ENCODE peak calls at places on chromosomes 13 and 19, in nine cellular contexts. F, H, Q, J, R, S, X, I and Y are unnamed samples.

GRCh38 chr13:20525144-20525600 is 485 bp downstream of the CRYL1 start:
- DNase-seq in R (peak), H (no peak), I (peak), Q (peak), S (no peak), F (no peak), X (peak), J (peak), Y (no peak)

GRCh38 chr13:38883783-38884182 is 106.8 kb downstream of the STOML3 start:
- DNase-seq in R (peak), S (no peak), F (no peak), I (peak), X (no peak), H (no peak), J (no peak), Q (no peak), Y (no peak)

GRCh38 chr13:23865065-23865464 is 24.1 kb downstream of the MIPEP start:
- DNase-seq in S (no peak), X (no peak), H (no peak), I (no peak), J (no peak), F (no peak), Q (no peak), R (no peak), Y (no peak)

GRCh38 chr13:46062190-46062589 is 9.6 kb upstream of the ZC3H13 start:
- DNase-seq in Q (no peak), X (no peak), S (no peak), J (peak), H (no peak), F (peak), I (no peak), R (no peak), Y (no peak)

GRCh38 chr13:27997904-27998522 is 9.5 kb upstream of the URAD start:
- DNase-seq in Q (peak), H (no peak), X (no peak), J (peak), F (no peak), R (no peak), I (peak), S (no peak), Y (no peak)

GRCh38 chr19:18023596-18024212 is 15.7 kb downstream of the ARRDC2 start:
- DNase-seq in S (no peak), R (no peak), J (no peak), X (peak), F (no peak), H (no peak), I (no peak), Q (no peak), Y (no peak)

GRCh38 chr13:110106726-110107125 is 200.2 kb downstream of the COL4A1 start:
- DNase-seq in S (no peak), Q (no peak), R (peak), J (no peak), X (no peak), I (no peak), F (no peak), H (no peak), Y (no peak)

GRCh38 chr13:98332222-98332621 is 155.2 kb upstream of the RNF113B start:
- DNase-seq in R (no peak), F (no peak), I (no peak), Q (no peak), J (no peak), H (no peak), X (no peak), S (no peak), Y (no peak)

GRCh38 chr19:10286803-10287737 is at the start of gene ICAM4:
- DNase-seq in S (no peak), R (no peak), Q (peak), X (no peak), I (no peak), H (no peak), F (no peak), J (peak), Y (no peak)

GRCh38 chr13:90436697-90437096 is 910.8 kb upstream of the MIR17HG start:
- DNase-seq in F (no peak), I (no peak), J (no peak), R (no peak), H (no peak), Q (no peak), X (no peak), S (no peak), Y (no peak)

GRCh38 chr13:73220966-73221720 is 162.3 kb downstream of the KLF5 start:
- DNase-seq in J (peak), F (no peak), I (no peak), Q (peak), R (no peak), S (no peak), H (no peak), X (no peak), Y (no peak)

GRCh38 chr13:27264181-27264580 is 6.4 kb upstream of the RASL11A start:
- DNase-seq in H (no peak), I (no peak), F (no peak), Q (no peak), X (no peak), R (no peak), S (no peak), J (no peak), Y (no peak)

GRCh38 chr13:113337976-113338375 is 26.0 kb downstream of the GRTP1 start:
- DNase-seq in J (no peak), F (no peak), H (no peak), X (no peak), Q (no peak), S (no peak), I (no peak), R (no peak), Y (no peak)

GRCh38 chr13:48602296-48603040 is 51.3 kb upstream of the CYSLTR2 start:
- DNase-seq in H (no peak), J (no peak), R (no peak), F (no peak), S (no peak), X (no peak), Q (no peak), I (no peak), Y (no peak)

GRCh38 chr13:86464193-86464592 is 665.0 kb upstream of the SLITRK6 start:
- DNase-seq in X (no peak), R (peak), S (no peak), Q (no peak), I (no peak), H (no peak), F (peak), J (peak), Y (no peak)

GRCh38 chr13:108859202-108860012 is 230.0 kb downstream of the MYO16 start:
- DNase-seq in J (peak), X (no peak), H (no peak), R (peak), Q (no peak), F (no peak), S (no peak), I (peak), Y (no peak)

GRCh38 chr13:59236979-59237378 is 926.7 kb downstream of the DIAPH3 start:
- DNase-seq in S (no peak), X (no peak), J (no peak), I (no peak), R (no peak), Q (no peak), F (no peak), H (no peak), Y (no peak)

GRCh38 chr19:11797491-11797890 is 832 bp upstream of the ZNF491 start:
- DNase-seq in I (peak), Q (peak), X (peak), R (peak), F (peak), S (peak), J (peak), H (peak), Y (peak)

GRCh38 chr19:38055655-38056521 is 148.9 kb downstream of the SIPA1L3 start:
- DNase-seq in J (no peak), Q (no peak), I (no peak), R (peak), H (peak), F (no peak), S (no peak), X (no peak), Y (no peak)

GRCh38 chr13:88926890-88927502 is 1255.8 kb downstream of the SLITRK5 start:
- DNase-seq in I (no peak), Q (no peak), X (no peak), S (no peak), J (no peak), F (no peak), R (no peak), H (no peak), Y (no peak)

GRCh38 chr13:32881074-32881791 is 135.0 kb upstream of the KL start:
- DNase-seq in X (no peak), H (no peak), F (peak), I (no peak), Q (no peak), R (peak), J (peak), S (no peak), Y (no peak)

GRCh38 chr19:7869910-7870511 is 4.2 kb downstream of the PRR36 start:
- DNase-seq in H (peak), S (no peak), F (peak), Q (peak), I (peak), J (peak), X (peak), R (no peak), Y (peak)

GRCh38 chr13:40568246-40568645 is 98.2 kb downstream of the FOXO1 start:
- DNase-seq in J (no peak), F (no peak), I (no peak), Q (no peak), S (no peak), R (no peak), H (no peak), X (no peak), Y (no peak)

GRCh38 chr13:29905845-29906244 is 55.4 kb upstream of the UBL3 start:
- DNase-seq in S (no peak), R (no peak), X (no peak), I (peak), H (no peak), F (peak), J (peak), Q (no peak), Y (no peak)

GRCh38 chr19:34134190-34135032 is 37.9 kb upstream of the LSM14A start:
- DNase-seq in F (peak), S (peak), I (peak), X (peak), Q (peak), H (no peak), R (peak), J (peak), Y (peak)

GRCh38 chr13:75226755-75227435 is 255.1 kb downstream of the TBC1D4 start:
- DNase-seq in J (peak), R (peak), Q (no peak), X (no peak), H (no peak), F (peak), I (peak), S (no peak), Y (no peak)

GRCh38 chr19:2255112-2255845 is 938 bp downstream of the JSRP1 start:
- DNase-seq in S (no peak), Q (peak), X (no peak), J (no peak), H (no peak), I (no peak), F (no peak), R (no peak), Y (no peak)

GRCh38 chr19:17049711-17050280 is 23.2 kb upstream of the CPAMD8 start:
- DNase-seq in Q (no peak), X (no peak), H (no peak), S (no peak), R (no peak), I (peak), J (peak), F (peak), Y (no peak)

GRCh38 chr13:57633950-57634828 is 2.6 kb downstream of the PCDH17 start:
- DNase-seq in S (peak), J (no peak), I (no peak), H (no peak), X (no peak), R (no peak), F (no peak), Q (peak), Y (no peak)

GRCh38 chr13:100584901-100585300 is 3.7 kb downstream of the GGACT start:
- DNase-seq in J (no peak), S (no peak), H (no peak), Q (no peak), X (no peak), F (no peak), I (no peak), R (no peak), Y (no peak)